ENCODE peak calls at places on chromosomes 13 and 19, in four cellular contexts. K is lower lobe of right lung, I is ovary, O is A549. P is an unnamed sample.
A peak's percentile ranks its signal among the peaks of the same experiment; 100 is the strongest.

GRCh38 chr13:50229935-50230334 is 214.7 kb downstream of the KCNRG start:
- DNase-seq in I (no peak), K (no peak), O (no peak), P (peak; percentile 46)

GRCh38 chr13:112962911-112963625 is 5.9 kb upstream of the MCF2L start:
- DNase-seq in I (no peak), O (no peak), K (no peak), P (no peak)

GRCh38 chr19:34967551-34967950 is 3.5 kb upstream of the ZNF792 start:
- DNase-seq in K (no peak), O (no peak), I (no peak), P (no peak)

GRCh38 chr19:40273469-40274360 is 11.4 kb downstream of the AKT2 start:
- DNase-seq in O (no peak), K (no peak), I (no peak), P (no peak)

GRCh38 chr13:93673885-93674284 is 447.3 kb downstream of the GPC6 start:
- DNase-seq in K (no peak), O (no peak), I (no peak), P (no peak)

GRCh38 chr13:30125422-30126073 is 181.8 kb downstream of the KATNAL1 start:
- DNase-seq in O (peak; percentile 31), I (no peak), K (no peak), P (peak; percentile 94)

GRCh38 chr13:80458546-80458945 is 117.6 kb upstream of the SPRY2 start:
- DNase-seq in O (no peak), K (no peak), I (no peak), P (no peak)

GRCh38 chr13:44174769-44175425 is 198.7 kb upstream of the SERP2 start:
- DNase-seq in K (no peak), O (no peak), I (no peak), P (peak; percentile 56)

GRCh38 chr13:69545500-69546025 is 562.1 kb upstream of the ATXN8OS start:
- DNase-seq in I (no peak), K (no peak), O (no peak), P (no peak)

GRCh38 chr13:73449258-73449657 is 390.5 kb downstream of the KLF5 start:
- DNase-seq in O (no peak), K (no peak), I (no peak), P (no peak)

GRCh38 chr13:31168736-31169135 is 7.0 kb upstream of the HSPH1 start:
- DNase-seq in I (no peak), K (no peak), O (no peak), P (no peak)

GRCh38 chr13:77514336-77514726 is 21.2 kb upstream of the SCEL start:
- DNase-seq in K (no peak), I (no peak), O (no peak), P (no peak)

GRCh38 chr13:80037505-80037888 is 303.4 kb downstream of the SPRY2 start:
- DNase-seq in K (no peak), I (no peak), O (no peak), P (peak; percentile 68)

GRCh38 chr13:23359882-23360281 is 73.6 kb downstream of the SACS start:
- DNase-seq in I (no peak), O (no peak), K (no peak), P (no peak)

GRCh38 chr13:100484708-100485107 is 103.9 kb downstream of the GGACT start:
- DNase-seq in K (no peak), O (no peak), I (no peak), P (no peak)

GRCh38 chr13:27788271-27788670 is 4.0 kb upstream of the GSX1 start:
- DNase-seq in O (no peak), K (no peak), I (no peak), P (no peak)

GRCh38 chr13:27783111-27783510 is 9.2 kb upstream of the GSX1 start:
- DNase-seq in O (no peak), I (no peak), K (no peak), P (peak; percentile 51)
- TF ChIP-seq CTCF in O (no peak), I (no peak), K (peak; percentile 21), P (peak; percentile 45)

GRCh38 chr19:58356971-58357797 is 3.9 kb upstream of the A1BG start:
- DNase-seq in K (peak; percentile 41), O (no peak), I (peak; percentile 28), P (peak; percentile 53)
- H3K4me3 ChIP-seq in K (peak overlapping the region; percentile 46), O (no peak overlapping the region), I (peak overlapping the region; percentile 12), P (no peak overlapping the region)

GRCh38 chr19:6861683-6862286 is 25.6 kb upstream of the ADGRE1 start:
- DNase-seq in K (no peak), I (no peak), O (no peak), P (no peak)
- TF ChIP-seq CTCF in K (no peak), I (no peak), O (no peak), P (no peak)

DNA sequence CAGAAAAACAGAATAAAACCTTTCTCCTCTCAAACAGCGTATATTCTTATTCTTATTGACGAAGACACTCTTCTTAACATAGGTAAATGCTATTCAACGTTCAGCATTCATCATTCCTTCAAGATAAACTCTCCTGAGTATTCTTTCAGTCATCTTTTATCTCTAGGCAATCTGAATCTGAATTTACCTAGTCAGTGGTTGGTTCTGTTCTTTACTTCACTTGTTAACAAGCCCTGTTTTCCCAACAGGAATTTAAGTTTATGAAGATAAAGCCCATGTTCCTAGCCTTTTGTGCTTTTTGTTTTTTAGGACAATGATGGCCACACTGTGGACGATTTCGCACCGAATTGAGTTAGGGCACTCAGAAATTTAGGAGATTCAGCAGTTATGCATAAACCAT is 3.2 kb downstream of the ELF1 start:
- DNase-seq in O (no peak), K (no peak), I (no peak), P (no peak)
- H3K4me3 ChIP-seq in O (no peak overlapping the region), K (peak overlapping the region; percentile 48), I (no peak overlapping the region), P (no peak overlapping the region)

GRCh38 chr19:51807925-51808324 is 13.0 kb downstream of the FPR3 start:
- DNase-seq in I (no peak), O (no peak), K (no peak), P (no peak)
- TF ChIP-seq CTCF in I (no peak), O (no peak), K (no peak), P (no peak)

GRCh38 chr19:33259532-33259931 is 33.9 kb upstream of the SLC7A10 start:
- DNase-seq in K (peak; percentile 75), O (no peak), I (no peak), P (no peak)
- H3K4me3 ChIP-seq in K (no peak overlapping the region), O (no peak overlapping the region), I (no peak overlapping the region), P (no peak overlapping the region)